ENCODE peak calls at places on chromosomes 4 and X, in five cellular contexts. One of them, this sample, is unnamed.

GRCh38 chrX:88425739-88426138 is 321.3 kb upstream of the CPXCR1 start:
- DNase-seq in HCT116: no peak
- DNase-seq in SW480: peak
- DNase-seq in HTR-8/SVneo: no peak
- DNase-seq in left cardiac atrium: no peak
- DNase-seq in this sample: no peak

GRCh38 chrX:96791559-96791958 is 92.1 kb upstream of the RPA4 start:
- DNase-seq in SW480: no peak
- DNase-seq in left cardiac atrium: no peak
- DNase-seq in HTR-8/SVneo: no peak
- DNase-seq in HCT116: no peak
- DNase-seq in this sample: no peak

GRCh38 chrX:2894885-2895292 is 34.2 kb downstream of the ARSD start:
- DNase-seq in HCT116: no peak
- DNase-seq in left cardiac atrium: no peak
- DNase-seq in SW480: no peak
- DNase-seq in HTR-8/SVneo: peak
- DNase-seq in this sample: no peak

GRCh38 chr4:1800805-1801204 is 7.7 kb downstream of the FGFR3 start:
- DNase-seq in HCT116: no peak
- DNase-seq in left cardiac atrium: no peak
- DNase-seq in SW480: no peak
- DNase-seq in HTR-8/SVneo: no peak
- DNase-seq in this sample: no peak

GRCh38 chrX:9907645-9908387 is 59.3 kb upstream of the CLDN34 start:
- DNase-seq in HTR-8/SVneo: no peak
- DNase-seq in SW480: no peak
- DNase-seq in HCT116: no peak
- DNase-seq in left cardiac atrium: no peak
- DNase-seq in this sample: no peak

GRCh38 chr4:8900588-8900987 is 28.9 kb upstream of the HMX1 start:
- DNase-seq in left cardiac atrium: no peak
- DNase-seq in HCT116: no peak
- DNase-seq in SW480: no peak
- DNase-seq in HTR-8/SVneo: no peak
- DNase-seq in this sample: no peak

GRCh38 chr4:5785806-5786680 is 75.0 kb downstream of the EVC start:
- DNase-seq in SW480: no peak
- DNase-seq in HCT116: no peak
- DNase-seq in left cardiac atrium: no peak
- DNase-seq in HTR-8/SVneo: no peak
- DNase-seq in this sample: no peak

GRCh38 chrX:96183843-96184242 is 500.8 kb upstream of the DIAPH2 start:
- DNase-seq in left cardiac atrium: no peak
- DNase-seq in HTR-8/SVneo: no peak
- DNase-seq in HCT116: no peak
- DNase-seq in SW480: peak
- DNase-seq in this sample: no peak

GRCh38 chr4:123361195-123361861 is 35.3 kb upstream of the SPRY1 start:
- DNase-seq in left cardiac atrium: peak
- DNase-seq in HTR-8/SVneo: no peak
- DNase-seq in SW480: no peak
- DNase-seq in HCT116: no peak
- DNase-seq in this sample: no peak

GRCh38 chrX:130110379-130111219 is at the start of gene ELF4:
- DNase-seq in HCT116: no peak
- DNase-seq in left cardiac atrium: no peak
- DNase-seq in SW480: peak
- DNase-seq in HTR-8/SVneo: no peak
- DNase-seq in this sample: peak

GRCh38 chr4:7433376-7434140 is 1.2 kb downstream of the PSAPL1 start:
- DNase-seq in SW480: no peak
- DNase-seq in HTR-8/SVneo: no peak
- DNase-seq in left cardiac atrium: no peak
- DNase-seq in HCT116: no peak
- DNase-seq in this sample: no peak

GRCh38 chr4:40409835-40410234 is 74.7 kb downstream of the CHRNA9 start:
- DNase-seq in HCT116: no peak
- DNase-seq in left cardiac atrium: no peak
- DNase-seq in SW480: peak
- DNase-seq in HTR-8/SVneo: no peak
- DNase-seq in this sample: no peak

GRCh38 chr4:159006202-159006601 is 96.7 kb upstream of the RAPGEF2 start:
- DNase-seq in HTR-8/SVneo: no peak
- DNase-seq in SW480: peak
- DNase-seq in HCT116: peak
- DNase-seq in left cardiac atrium: no peak
- DNase-seq in this sample: no peak

GRCh38 chr4:177077572-177077971 is 232.1 kb upstream of the NEIL3 start:
- DNase-seq in HTR-8/SVneo: no peak
- DNase-seq in HCT116: no peak
- DNase-seq in left cardiac atrium: no peak
- DNase-seq in SW480: no peak
- DNase-seq in this sample: no peak

GRCh38 chrX:13023526-13024469 is 20.6 kb downstream of the FAM9C start:
- DNase-seq in SW480: no peak
- DNase-seq in HTR-8/SVneo: no peak
- DNase-seq in HCT116: no peak
- DNase-seq in left cardiac atrium: no peak
- DNase-seq in this sample: no peak

GRCh38 chr4:147782087-147782781 is 50.3 kb downstream of the ARHGAP10 start:
- DNase-seq in SW480: peak
- DNase-seq in HCT116: peak
- DNase-seq in left cardiac atrium: no peak
- DNase-seq in HTR-8/SVneo: peak
- DNase-seq in this sample: no peak

GRCh38 chrX:28016823-28017222 is 35.6 kb upstream of the DCAF8L1 start:
- DNase-seq in HCT116: no peak
- DNase-seq in left cardiac atrium: no peak
- DNase-seq in SW480: no peak
- DNase-seq in HTR-8/SVneo: no peak
- DNase-seq in this sample: no peak

GRCh38 chr4:152094851-152095700 is 334.3 kb upstream of the GATB start:
- DNase-seq in SW480: no peak
- DNase-seq in left cardiac atrium: no peak
- DNase-seq in HTR-8/SVneo: no peak
- DNase-seq in HCT116: no peak
- DNase-seq in this sample: no peak

GRCh38 chr4:5752803-5753184 is 41.8 kb downstream of the EVC start:
- DNase-seq in HTR-8/SVneo: no peak
- DNase-seq in HCT116: no peak
- DNase-seq in SW480: no peak
- DNase-seq in left cardiac atrium: no peak
- DNase-seq in this sample: no peak